ENCODE peak calls at places on chromosomes 4 and X, in nine cellular contexts. Y, Z, S, J, Q, D, R, K and G are unnamed samples.

GRCh38 chr4:44165938-44166337 is 282.7 kb downstream of the KCTD8 start:
- DNase-seq in S (no peak), Y (no peak), Z (no peak), D (no peak), Q (no peak), K (no peak), J (no peak), R (no peak), G (no peak)

GRCh38 chr4:173121044-173121685 is 47.4 kb upstream of the GALNT7 start:
- DNase-seq in Y (no peak), Z (no peak), S (peak), D (no peak), Q (no peak), K (no peak), R (no peak), J (no peak), G (peak)

GRCh38 chrX:36434521-36434920 is 515.0 kb downstream of the CFAP47 start:
- DNase-seq in J (no peak), Y (no peak), S (no peak), Z (no peak), R (no peak), D (no peak), Q (no peak), K (no peak), G (peak)

GRCh38 chr4:20638825-20639224 is 61.4 kb upstream of the PACRGL start:
- DNase-seq in Z (peak), Y (no peak), K (no peak), D (no peak), J (no peak), Q (no peak), R (no peak), S (no peak), G (no peak)

GRCh38 chrX:103780701-103781402 is 4.2 kb downstream of the PLP1 start:
- DNase-seq in Q (no peak), Z (no peak), R (no peak), J (no peak), S (no peak), D (no peak), Y (no peak), K (no peak), G (no peak)

GRCh38 chr4:54066718-54067129 is 2.3 kb upstream of the CHIC2 start:
- DNase-seq in S (no peak), Z (no peak), Y (no peak), R (no peak), K (no peak), D (no peak), Q (no peak), J (no peak), G (no peak)

GRCh38 chr4:185395255-185395955 is at the start of gene LRP2BP:
- DNase-seq in K (no peak), Q (no peak), J (no peak), R (no peak), D (no peak), S (no peak), Y (no peak), Z (no peak), G (no peak)

GRCh38 chrX:132292753-132293152 is 73.5 kb upstream of the RAP2C start:
- DNase-seq in K (peak), J (peak), Y (no peak), Q (no peak), S (peak), R (no peak), D (peak), Z (no peak), G (peak)

GRCh38 chrX:96929036-96929435 is 45.3 kb downstream of the RPA4 start:
- DNase-seq in Q (no peak), Y (no peak), D (no peak), Z (no peak), S (no peak), K (no peak), J (no peak), R (no peak), G (no peak)

DNA sequence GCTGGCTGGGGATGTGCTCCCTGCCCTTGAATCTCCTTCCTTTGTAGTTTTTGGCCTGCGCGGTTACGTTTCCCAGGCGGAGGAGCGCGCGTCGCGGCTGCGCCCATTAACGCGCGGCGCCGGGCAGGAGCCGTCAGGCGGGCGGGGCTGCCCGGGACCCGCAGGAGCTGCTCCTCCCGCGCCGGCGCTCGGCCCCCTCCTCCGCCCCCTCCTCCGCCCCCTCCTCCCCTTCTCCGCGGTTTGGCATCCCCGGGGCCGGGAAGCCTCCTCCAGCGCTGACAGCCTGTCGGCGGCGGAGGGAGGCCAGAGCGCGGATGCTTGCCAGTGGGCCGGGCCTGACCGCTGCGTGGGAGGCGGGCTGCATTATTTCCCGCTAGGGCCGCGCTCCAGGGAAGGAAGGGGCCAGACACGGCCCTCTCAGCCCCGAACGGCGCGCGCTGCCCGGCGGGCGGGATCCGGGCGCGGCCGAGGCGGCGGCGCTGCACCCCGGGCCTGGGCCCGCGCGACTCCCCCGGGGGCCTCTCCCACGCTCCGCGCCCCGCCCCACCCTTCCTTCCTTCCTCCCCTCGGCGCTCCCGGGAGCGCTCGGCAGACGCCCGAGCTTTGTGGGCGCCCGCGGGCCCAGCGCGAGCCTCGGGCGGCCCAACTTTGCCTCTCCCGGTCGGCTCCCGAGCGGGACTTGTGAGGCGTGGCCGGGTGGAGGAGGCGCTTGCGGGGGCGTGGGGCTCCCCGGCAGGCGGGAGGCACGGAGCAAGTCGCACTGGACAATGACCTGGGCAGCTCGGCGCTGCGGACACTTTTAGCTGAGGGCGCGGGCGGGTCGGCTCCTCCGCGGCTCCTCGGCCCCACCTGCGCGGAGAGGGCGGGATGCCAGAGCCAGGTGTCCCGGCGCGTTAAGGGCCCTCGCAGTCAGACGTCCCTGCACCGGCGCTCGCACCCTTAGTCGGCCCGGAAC is at the start of gene DCLK2:
- DNase-seq in Q (peak), K (peak), D (peak), R (peak), Y (peak), Z (peak), S (peak), J (peak), G (peak)
- TF ChIP-seq POLR2A in Q (peak), K (no peak), D (no peak), R (peak), Y (no peak), Z (no peak), S (no peak), J (peak), G (peak)

GRCh38 chrX:52995974-52996304 is 37.6 kb upstream of the FAM156A start:
- DNase-seq in Z (no peak), J (no peak), S (no peak), D (no peak), R (no peak), K (no peak), Q (no peak), Y (no peak), G (no peak)
- TF ChIP-seq POLR2A in Z (no peak), J (no peak), S (no peak), D (no peak), R (no peak), K (no peak), Q (no peak), Y (no peak), G (no peak)

GRCh38 chr4:7390366-7390765 is 44.4 kb downstream of the PSAPL1 start:
- DNase-seq in R (no peak), J (no peak), K (no peak), D (peak), Y (peak), Z (no peak), Q (no peak), S (no peak), G (no peak)

GRCh38 chr4:7389101-7389701 is 45.5 kb downstream of the PSAPL1 start:
- DNase-seq in Q (no peak), J (no peak), D (peak), S (no peak), Z (no peak), Y (peak), K (no peak), R (no peak), G (no peak)

GRCh38 chr4:7387925-7388324 is 46.8 kb downstream of the PSAPL1 start:
- DNase-seq in R (no peak), S (no peak), D (no peak), K (no peak), Z (no peak), Q (no peak), Y (peak), J (no peak), G (no peak)

GRCh38 chr4:7389719-7390118 is 45.0 kb downstream of the PSAPL1 start:
- DNase-seq in K (no peak), Z (no peak), Y (peak), S (no peak), Q (peak), D (peak), J (no peak), R (no peak), G (no peak)

GRCh38 chr4:7388627-7389026 is 46.1 kb downstream of the PSAPL1 start:
- DNase-seq in S (no peak), J (no peak), Z (no peak), K (no peak), Q (no peak), D (peak), Y (peak), R (no peak), G (no peak)
- TF ChIP-seq POLR2A in S (no peak), J (no peak), Z (no peak), K (no peak), Q (no peak), D (no peak), Y (no peak), R (no peak), G (no peak)

GRCh38 chr4:183987987-183988392 is 82.9 kb downstream of the STOX2 start:
- DNase-seq in K (no peak), Z (no peak), S (peak), D (peak), R (peak), J (peak), Y (peak), Q (peak), G (peak)
- TF ChIP-seq POLR2A in K (no peak), Z (no peak), S (peak), D (peak), R (no peak), J (peak), Y (no peak), Q (no peak), G (peak)

DNA sequence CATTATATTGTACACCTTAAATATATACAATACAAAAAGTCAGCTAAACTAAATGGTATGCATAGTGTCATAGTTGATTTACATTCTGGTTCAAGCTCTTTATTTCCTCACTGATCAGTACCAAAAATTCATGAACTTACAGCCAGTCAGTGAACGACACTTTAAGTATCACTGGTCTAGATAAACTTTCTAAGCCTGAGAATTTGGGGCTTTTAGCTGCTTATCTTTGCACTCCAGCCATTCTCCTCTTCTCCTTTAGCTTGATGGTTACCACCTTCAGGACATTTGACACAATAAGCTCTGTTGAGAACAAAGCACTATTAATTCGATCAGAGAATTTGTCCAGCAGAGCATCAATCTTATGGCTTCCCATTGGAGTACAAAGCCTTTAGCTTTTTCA is 83.0 kb upstream of the ALG13 start:
- DNase-seq in Y (no peak), D (no peak), R (no peak), J (no peak), K (no peak), Z (no peak), Q (no peak), S (no peak), G (no peak)
- TF ChIP-seq POLR2A in Y (no peak), D (no peak), R (no peak), J (no peak), K (no peak), Z (no peak), Q (no peak), S (no peak), G (no peak)

DNA sequence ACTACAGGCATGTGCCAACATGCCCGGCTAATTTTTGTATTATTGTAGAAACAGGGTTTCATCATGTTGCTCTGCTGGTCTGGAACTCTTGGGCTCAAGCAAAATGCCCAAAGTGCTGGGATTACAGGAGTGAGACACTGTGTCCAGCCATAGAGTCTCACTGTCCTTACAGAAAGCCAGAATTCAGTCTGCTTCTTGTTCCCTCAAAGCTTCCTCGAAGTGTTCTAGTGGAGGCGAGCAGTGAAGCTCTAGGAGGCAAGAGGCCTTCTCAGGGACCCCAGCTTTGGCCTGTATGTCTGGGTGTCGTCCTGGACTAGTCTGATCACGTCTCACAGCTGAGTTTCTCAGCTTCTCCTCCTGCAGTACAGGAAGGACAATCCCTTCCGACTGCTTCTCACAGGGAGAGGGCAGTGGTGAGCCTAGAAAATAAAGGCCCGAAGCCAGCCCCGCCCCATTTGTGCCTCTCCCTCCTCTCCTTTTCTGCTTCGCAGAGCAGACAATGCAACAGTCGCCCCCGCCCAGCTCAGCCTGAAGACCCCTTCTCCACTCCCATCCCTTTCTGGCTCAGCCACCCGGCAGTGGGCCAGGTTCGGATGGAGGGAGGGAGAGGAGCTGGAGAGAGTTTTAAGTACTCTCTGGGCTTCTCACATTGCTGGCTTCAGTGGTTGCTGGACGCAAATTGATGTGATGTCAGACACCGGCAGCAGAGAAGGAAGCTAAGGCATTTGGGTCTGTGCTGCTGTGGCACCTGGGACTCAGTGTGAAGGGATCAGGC is 11.1 kb upstream of the FAM3A start:
- DNase-seq in Z (no peak), D (peak), Q (peak), Y (peak), S (peak), J (peak), R (peak), K (peak), G (peak)
- TF ChIP-seq POLR2A in Z (no peak), D (no peak), Q (no peak), Y (no peak), S (no peak), J (no peak), R (peak), K (peak), G (no peak)

GRCh38 chr4:86935833-86936721 is 1.3 kb downstream of the AFF1 start:
- DNase-seq in J (peak), S (peak), D (peak), K (peak), Z (peak), Q (peak), Y (peak), R (peak), G (peak)
- TF ChIP-seq POLR2A in J (no peak), S (peak), D (peak), K (peak), Z (no peak), Q (peak), Y (peak), R (peak), G (no peak)

GRCh38 chr4:119300072-119300387 is 21.9 kb downstream of the FABP2 start:
- DNase-seq in K (no peak), R (no peak), D (peak), Z (peak), J (no peak), S (peak), Y (peak), Q (peak), G (peak)

GRCh38 chr4:119302073-119302832 is 19.7 kb downstream of the FABP2 start:
- DNase-seq in K (no peak), Q (no peak), R (no peak), Y (no peak), S (peak), D (no peak), Z (no peak), J (no peak), G (no peak)

GRCh38 chr4:119297795-119298194 is 24.1 kb downstream of the FABP2 start:
- DNase-seq in R (no peak), D (no peak), J (no peak), S (no peak), Y (no peak), K (no peak), Q (no peak), Z (no peak), G (no peak)

GRCh38 chr4:119299221-119300071 is 22.5 kb downstream of the FABP2 start:
- DNase-seq in Y (no peak), R (no peak), K (no peak), S (no peak), Z (no peak), D (no peak), Q (no peak), J (no peak), G (peak)

DNA sequence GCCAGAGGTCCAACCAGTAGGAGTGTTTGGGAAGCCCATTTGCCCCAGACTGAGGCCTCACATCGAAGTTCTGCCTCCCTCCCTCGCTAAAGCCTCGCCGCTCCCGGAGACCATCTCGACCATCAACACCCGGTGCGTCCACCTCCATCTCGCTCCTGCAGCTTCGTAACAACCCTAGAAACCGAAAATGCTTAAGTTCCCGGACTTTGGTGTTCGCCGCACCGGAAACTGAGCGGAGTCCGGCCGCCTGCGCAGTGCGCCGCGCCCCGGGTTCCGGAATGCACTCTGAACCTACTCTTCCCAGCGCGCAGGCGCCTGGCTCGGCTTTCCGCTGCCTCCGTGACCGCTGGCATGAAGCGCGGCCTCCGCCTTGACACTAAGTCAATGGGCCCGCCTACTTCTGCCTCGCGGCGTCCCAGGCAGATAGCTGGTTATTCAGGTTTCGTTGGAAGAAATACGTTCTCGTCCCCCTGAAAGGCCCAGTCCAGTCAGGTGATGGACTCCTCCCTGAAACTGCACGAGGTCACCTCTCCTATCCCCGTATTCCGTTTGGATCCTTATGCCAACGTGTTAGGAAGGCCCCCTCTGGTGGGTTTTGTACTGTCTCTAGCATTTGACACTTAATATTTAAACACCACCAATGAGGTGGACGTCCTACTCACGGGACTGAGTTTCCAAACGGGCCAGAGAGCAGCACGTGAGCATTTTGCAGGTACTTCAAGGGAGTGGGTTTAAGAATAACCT is 21.4 kb downstream of the FABP2 start:
- DNase-seq in Z (peak), K (peak), Q (peak), J (peak), R (peak), S (peak), D (peak), Y (peak), G (peak)
- TF ChIP-seq POLR2A in Z (peak), K (peak), Q (peak), J (peak), R (peak), S (peak), D (peak), Y (peak), G (peak)

GRCh38 chr4:56410247-56410646 is 23.0 kb upstream of the AASDH start:
- DNase-seq in S (peak), D (peak), K (no peak), Y (peak), R (no peak), Z (no peak), J (peak), Q (peak), G (peak)
- TF ChIP-seq POLR2A in S (no peak), D (no peak), K (no peak), Y (no peak), R (no peak), Z (no peak), J (no peak), Q (no peak), G (peak)